ENCODE peak calls at places on chromosome 2, in seven cellular contexts. T is IMR-90, K is AG04450, V is naive B cell, L is GF-D8, H is fibroblast of lung, E is NCI-H1105. F is an unnamed sample.

GRCh38 chr2:63861220-63861822 is 19.6 kb downstream of the UGP2 start:
- DNase-seq in T (peak; percentile 58), H (peak; percentile 79), L (peak; percentile 12), K (no peak), E (no peak), V (peak; percentile 61), F (peak; percentile 19)

GRCh38 chr2:45782968-45783367 is 131.5 kb downstream of the PRKCE start:
- DNase-seq in T (no peak), V (no peak), H (no peak), E (no peak), L (no peak), K (no peak), F (no peak)

GRCh38 chr2:138030459-138030858 is 66.2 kb downstream of the HNMT start:
- DNase-seq in V (no peak), K (peak; percentile 4), T (peak; percentile 52), E (no peak), L (no peak), H (no peak), F (no peak)

GRCh38 chr2:164141271-164141670 is 405.5 kb upstream of the FIGN start:
- DNase-seq in E (no peak), L (no peak), H (no peak), V (no peak), T (no peak), K (no peak), F (no peak)

GRCh38 chr2:7780345-7780744 is 863.1 kb downstream of the RNF144A start:
- DNase-seq in V (no peak), T (no peak), L (no peak), E (no peak), H (no peak), K (no peak), F (no peak)

GRCh38 chr2:71672011-71672639 is 218.8 kb downstream of the DYSF start:
- DNase-seq in L (no peak), K (no peak), V (no peak), T (no peak), E (no peak), H (no peak), F (no peak)

GRCh38 chr2:227228061-227228667 is 63.7 kb downstream of the COL4A3 start:
- DNase-seq in H (no peak), L (no peak), T (no peak), V (no peak), K (no peak), E (peak; percentile 66), F (peak; percentile 83)

GRCh38 chr2:48624696-48625095 is 7.0 kb downstream of the GTF2A1L start:
- DNase-seq in L (no peak), H (no peak), E (no peak), V (no peak), T (no peak), K (no peak), F (no peak)

GRCh38 chr2:143802242-143802641 is 673.0 kb downstream of the ARHGAP15 start:
- DNase-seq in T (peak; percentile 90), K (peak; percentile 54), L (no peak), H (peak; percentile 79), V (no peak), E (no peak), F (no peak)

GRCh38 chr2:231709636-231709980 is 1.3 kb downstream of the PTMA start:
- DNase-seq in H (no peak), L (no peak), V (no peak), K (no peak), E (no peak), T (no peak), F (peak; percentile 22)

GRCh38 chr2:42906557-42907380 is 114.4 kb upstream of the HAAO start:
- DNase-seq in K (no peak), V (no peak), T (peak; percentile 27), E (peak; percentile 77), H (peak; percentile 81), L (no peak), F (no peak)

GRCh38 chr2:199471443-199472057 is 13.8 kb upstream of the SATB2 start:
- DNase-seq in K (no peak), V (no peak), H (peak; percentile 42), L (no peak), T (peak; percentile 45), E (no peak), F (no peak)

GRCh38 chr2:56234241-56234640 is 50.5 kb downstream of the CCDC85A start:
- DNase-seq in K (no peak), T (no peak), H (no peak), L (no peak), V (no peak), E (no peak), F (no peak)

GRCh38 chr2:134660619-134661403 is 58.0 kb downstream of the TMEM163 start:
- DNase-seq in H (no peak), K (no peak), V (no peak), T (no peak), L (no peak), E (no peak), F (no peak)

GRCh38 chr2:7450188-7451156 is 533.3 kb downstream of the RNF144A start:
- DNase-seq in K (no peak), H (no peak), E (no peak), V (no peak), T (no peak), L (no peak), F (no peak)

GRCh38 chr2:202113571-202114142 is 40.6 kb downstream of the KIAA2012 start:
- DNase-seq in L (no peak), K (no peak), T (peak; percentile 45), E (no peak), V (no peak), H (no peak), F (peak; percentile 80)

GRCh38 chr2:188973650-188974049 is 523 bp upstream of the COL3A1 start:
- DNase-seq in L (no peak), E (no peak), V (no peak), H (peak; percentile 28), K (no peak), T (no peak), F (no peak)